ENCODE peak calls at places on chromosomes 3 and 15, in five cellular contexts. One of them, this sample, is unnamed.

GRCh38 chr3:127224118-127224517 is 31.2 kb downstream of the PRR23E start:
- DNase-seq in esophagus squamous epithelium: no peak
- DNase-seq in spleen: no peak
- DNase-seq in ovary: no peak
- DNase-seq in prostate gland: no peak
- DNase-seq in this sample: peak

GRCh38 chr3:40387001-40387894 is at the start of gene ENTPD3:
- DNase-seq in ovary: peak
- DNase-seq in esophagus squamous epithelium: no peak
- DNase-seq in spleen: peak
- DNase-seq in prostate gland: peak
- DNase-seq in this sample: no peak

GRCh38 chr3:24837601-24838000 is 343.0 kb upstream of the THRB start:
- DNase-seq in ovary: no peak
- DNase-seq in prostate gland: no peak
- DNase-seq in esophagus squamous epithelium: no peak
- DNase-seq in spleen: no peak
- DNase-seq in this sample: no peak

GRCh38 chr3:196168808-196169391 is 42.3 kb downstream of the ZDHHC19 start:
- DNase-seq in esophagus squamous epithelium: no peak
- DNase-seq in spleen: peak
- DNase-seq in prostate gland: no peak
- DNase-seq in ovary: no peak
- DNase-seq in this sample: peak

GRCh38 chr3:37741644-37742043 is 120.0 kb upstream of the CTDSPL start:
- DNase-seq in esophagus squamous epithelium: no peak
- DNase-seq in ovary: no peak
- DNase-seq in spleen: peak
- DNase-seq in prostate gland: peak
- DNase-seq in this sample: peak

GRCh38 chr3:10594915-10595314 is 89.5 kb upstream of the ATP2B2 start:
- DNase-seq in ovary: peak
- DNase-seq in esophagus squamous epithelium: no peak
- DNase-seq in prostate gland: no peak
- DNase-seq in spleen: no peak
- DNase-seq in this sample: peak

GRCh38 chr3:59245879-59246501 is 196.2 kb upstream of the CFAP20DC start:
- DNase-seq in prostate gland: no peak
- DNase-seq in ovary: no peak
- DNase-seq in esophagus squamous epithelium: no peak
- DNase-seq in spleen: no peak
- DNase-seq in this sample: no peak

GRCh38 chr3:142888484-142889262 is at the start of gene PCOLCE2:
- DNase-seq in spleen: peak
- DNase-seq in ovary: peak
- DNase-seq in esophagus squamous epithelium: no peak
- DNase-seq in prostate gland: no peak
- DNase-seq in this sample: peak

GRCh38 chr15:45441686-45442085 is 63.3 kb upstream of the GATM start:
- DNase-seq in ovary: no peak
- DNase-seq in esophagus squamous epithelium: no peak
- DNase-seq in prostate gland: no peak
- DNase-seq in spleen: peak
- DNase-seq in this sample: no peak

GRCh38 chr3:5520237-5520636 is 332.7 kb downstream of the EDEM1 start:
- DNase-seq in spleen: no peak
- DNase-seq in prostate gland: no peak
- DNase-seq in esophagus squamous epithelium: no peak
- DNase-seq in ovary: no peak
- DNase-seq in this sample: peak

GRCh38 chr3:151875759-151876158 is 2.3 kb downstream of the SUCNR1 start:
- DNase-seq in esophagus squamous epithelium: no peak
- DNase-seq in ovary: no peak
- DNase-seq in spleen: no peak
- DNase-seq in prostate gland: no peak
- DNase-seq in this sample: peak

DNA sequence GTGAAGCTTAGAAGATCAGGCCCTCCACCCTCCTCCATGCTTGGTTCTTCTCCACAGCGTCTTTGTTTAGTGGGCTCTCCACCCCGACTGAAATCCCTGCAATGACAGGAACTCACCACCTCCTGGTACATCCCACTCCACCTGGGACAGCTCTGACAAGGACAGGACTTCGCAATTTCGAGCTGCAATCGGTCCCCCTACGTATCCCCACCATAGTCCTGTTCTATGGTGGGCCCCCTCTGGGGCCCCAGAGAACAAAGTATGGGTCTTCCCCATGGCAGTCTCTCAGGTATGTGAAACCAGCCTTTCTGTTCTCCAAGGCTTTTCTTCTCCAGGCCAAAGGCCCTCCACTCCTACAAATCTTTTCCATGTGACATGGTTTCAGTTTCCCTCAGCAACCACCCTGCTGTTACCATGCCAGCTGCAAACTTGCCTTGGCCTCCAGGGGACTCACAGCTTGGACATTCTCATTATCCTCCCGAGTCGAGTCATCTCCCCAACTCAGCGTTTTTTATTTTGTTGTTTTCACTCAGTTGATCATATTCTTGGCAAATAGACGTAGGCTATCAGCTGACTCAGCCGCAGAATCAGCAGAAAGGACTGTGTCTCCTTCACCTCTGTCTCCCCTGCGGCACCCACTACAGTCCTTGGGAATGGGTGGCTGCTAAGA is 233.3 kb downstream of the OPA1 start:
- DNase-seq in spleen: no peak
- DNase-seq in esophagus squamous epithelium: no peak
- DNase-seq in ovary: peak
- DNase-seq in prostate gland: no peak
- DNase-seq in this sample: peak
- TF ChIP-seq CTCF in spleen: no peak
- TF ChIP-seq CTCF in esophagus squamous epithelium: peak
- TF ChIP-seq CTCF in ovary: no peak
- TF ChIP-seq CTCF in prostate gland: no peak
- TF ChIP-seq CTCF in this sample: no peak

GRCh38 chr15:64383760-64384159 is 2.5 kb upstream of the PCLAF start:
- DNase-seq in esophagus squamous epithelium: no peak
- DNase-seq in spleen: no peak
- DNase-seq in ovary: no peak
- DNase-seq in prostate gland: no peak
- DNase-seq in this sample: no peak

GRCh38 chr15:64386291-64386690 is 1.3 kb upstream of the TRIP4 start:
- DNase-seq in esophagus squamous epithelium: no peak
- DNase-seq in prostate gland: no peak
- DNase-seq in spleen: no peak
- DNase-seq in ovary: no peak
- DNase-seq in this sample: no peak

GRCh38 chr15:64387562-64388168 is at the start of gene TRIP4:
- DNase-seq in ovary: peak
- DNase-seq in esophagus squamous epithelium: peak
- DNase-seq in prostate gland: peak
- DNase-seq in spleen: peak
- DNase-seq in this sample: peak
- TF ChIP-seq POLR2A in ovary: peak
- TF ChIP-seq POLR2A in esophagus squamous epithelium: no peak
- TF ChIP-seq POLR2A in prostate gland: peak
- TF ChIP-seq POLR2A in spleen: peak
- TF ChIP-seq POLR2A in this sample: peak

DNA sequence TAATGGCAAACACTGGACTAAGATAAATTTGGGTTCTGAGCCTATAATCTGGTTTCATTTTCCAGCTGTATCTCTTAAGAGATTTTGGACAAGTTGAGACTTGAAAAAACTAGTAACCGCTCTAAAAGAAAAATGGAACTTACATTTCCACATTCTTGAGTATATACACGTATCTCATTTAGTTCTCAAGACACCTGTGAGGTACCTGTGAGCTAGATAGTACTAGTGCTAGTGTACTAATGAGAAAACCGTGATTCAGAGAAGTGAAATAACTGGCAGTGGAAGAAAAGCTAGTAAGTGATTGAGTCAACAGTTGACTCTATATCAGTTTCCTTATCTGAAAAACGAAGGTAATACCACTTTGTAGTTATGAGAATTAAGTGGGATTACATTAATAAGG is 62.2 kb upstream of the PAQR5 start:
- DNase-seq in ovary: no peak
- DNase-seq in esophagus squamous epithelium: no peak
- DNase-seq in prostate gland: no peak
- DNase-seq in spleen: no peak
- DNase-seq in this sample: no peak
- TF ChIP-seq CTCF in ovary: no peak
- TF ChIP-seq CTCF in esophagus squamous epithelium: no peak
- TF ChIP-seq CTCF in prostate gland: no peak
- TF ChIP-seq CTCF in spleen: no peak
- TF ChIP-seq CTCF in this sample: no peak

GRCh38 chr3:188352196-188352927 is 198.4 kb downstream of the LPP start:
- DNase-seq in ovary: no peak
- DNase-seq in spleen: no peak
- DNase-seq in prostate gland: no peak
- DNase-seq in esophagus squamous epithelium: no peak
- DNase-seq in this sample: no peak
- TF ChIP-seq POLR2A in ovary: no peak
- TF ChIP-seq POLR2A in spleen: no peak
- TF ChIP-seq POLR2A in prostate gland: no peak
- TF ChIP-seq POLR2A in esophagus squamous epithelium: no peak
- TF ChIP-seq POLR2A in this sample: no peak

GRCh38 chr3:124800511-124801374 is 70.5 kb downstream of the UMPS start:
- DNase-seq in prostate gland: no peak
- DNase-seq in esophagus squamous epithelium: no peak
- DNase-seq in ovary: peak
- DNase-seq in spleen: peak
- DNase-seq in this sample: no peak
- TF ChIP-seq CTCF in prostate gland: no peak
- TF ChIP-seq CTCF in esophagus squamous epithelium: no peak
- TF ChIP-seq CTCF in ovary: no peak
- TF ChIP-seq CTCF in spleen: no peak
- TF ChIP-seq CTCF in this sample: no peak